ENCODE peak calls at places on chromosome 11, in five cellular contexts. M is HepG2, J is NT2/D1, K is H1, L is HCT116. R is an unnamed sample.

GRCh38 chr11:93187290-93187689 is 10.5 kb downstream of the SLC36A4 start:
- DNase-seq in M (no peak), J (no peak), K (no peak), L (no peak), R (no peak)

GRCh38 chr11:119202554-119202953 is 3.6 kb upstream of the CBL start:
- DNase-seq in M (no peak), J (no peak), K (no peak), L (no peak), R (no peak)

GRCh38 chr11:63535734-63536133 is 874 bp upstream of the PLAAT4 start:
- DNase-seq in M (no peak), J (no peak), K (no peak), L (no peak), R (no peak)

GRCh38 chr11:64181506-64182411 is 4.2 kb upstream of the STIP1 start:
- DNase-seq in M (peak), J (no peak), K (peak), L (peak), R (no peak)

GRCh38 chr11:15073361-15074205 is at the start of gene CALCB:
- DNase-seq in M (no peak), J (no peak), K (no peak), L (no peak), R (no peak)

GRCh38 chr11:31325162-31325561 is 44.4 kb downstream of the DCDC1 start:
- DNase-seq in M (no peak), J (no peak), K (no peak), L (no peak), R (no peak)

GRCh38 chr11:69438286-69438920 is 43.1 kb upstream of the LINC01488 start:
- DNase-seq in M (no peak), J (no peak), K (no peak), L (no peak), R (no peak)

GRCh38 chr11:130522284-130522961 is 74.0 kb downstream of the ADAMTS15 start:
- DNase-seq in M (peak), J (peak), K (no peak), L (peak), R (no peak)

GRCh38 chr11:2194877-2195755 is 23.5 kb upstream of the TH start:
- DNase-seq in M (peak), J (peak), K (no peak), L (no peak), R (no peak)

GRCh38 chr11:74330065-74330858 is 18.8 kb upstream of the P4HA3 start:
- DNase-seq in M (no peak), J (no peak), K (no peak), L (no peak), R (no peak)

GRCh38 chr11:27178859-27179258 is 138.2 kb downstream of the BBOX1 start:
- DNase-seq in M (no peak), J (no peak), K (no peak), L (no peak), R (no peak)

GRCh38 chr11:68028802-68029475 is 1.5 kb upstream of the NDUFS8 start:
- DNase-seq in M (no peak), J (no peak), K (no peak), L (no peak), R (no peak)

GRCh38 chr11:45063669-45064068 is 82.8 kb upstream of the PRDM11 start:
- DNase-seq in M (no peak), J (no peak), K (no peak), L (no peak), R (no peak)

GRCh38 chr11:4459470-4459869 is 10.4 kb downstream of the OR52K2 start:
- DNase-seq in M (no peak), J (no peak), K (no peak), L (no peak), R (no peak)
- TF ChIP-seq ZNF274 in M (no peak), J (no peak), K (no peak), L (no peak), R (no peak)

DNA sequence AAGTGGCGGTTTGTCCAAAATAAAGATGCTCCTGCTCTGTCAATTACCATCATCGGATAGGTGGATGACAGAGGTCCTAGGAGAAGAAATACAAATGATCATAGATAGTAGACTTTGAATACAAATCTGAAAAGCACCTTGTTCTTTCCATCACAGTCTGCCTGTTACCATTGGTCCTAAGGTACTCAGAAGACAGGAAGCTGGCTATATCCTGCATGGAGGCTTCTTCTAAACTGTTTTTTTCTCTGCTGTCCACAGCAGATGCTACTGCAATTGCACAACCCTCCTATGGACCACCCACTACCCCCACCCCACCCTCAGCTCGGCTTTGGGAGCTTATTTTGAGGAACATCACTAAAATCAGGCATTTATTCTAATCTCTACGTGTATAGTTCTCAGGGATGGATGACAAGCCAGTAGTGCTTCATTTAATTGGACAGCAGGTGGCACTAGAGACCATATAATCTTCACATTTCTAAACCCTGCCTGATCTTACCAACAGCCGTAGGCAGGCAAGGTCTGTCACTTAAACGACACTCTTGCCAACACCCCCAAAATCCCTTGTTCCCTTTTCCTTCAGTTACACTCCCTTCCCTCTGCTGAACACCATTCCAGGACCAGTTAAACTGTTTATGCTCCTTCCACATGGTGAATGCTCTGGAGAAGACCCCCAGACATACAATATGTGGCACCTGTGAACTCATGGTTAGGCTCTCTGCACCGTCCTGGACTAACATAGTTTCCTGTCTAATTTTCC is 6.6 kb upstream of the PTS start:
- DNase-seq in M (peak), J (peak), K (no peak), L (peak), R (peak)
- TF ChIP-seq ZNF274 in M (no peak), J (no peak), K (no peak), L (no peak), R (no peak)

GRCh38 chr11:67025750-67026149 is 2.8 kb downstream of the SYT12 start:
- DNase-seq in M (no peak), J (no peak), K (no peak), L (no peak), R (no peak)

GRCh38 chr11:67022961-67023956 is at the start of gene SYT12:
- DNase-seq in M (no peak), J (no peak), K (no peak), L (no peak), R (no peak)

GRCh38 chr11:67023957-67024353 is 1.0 kb downstream of the SYT12 start:
- DNase-seq in M (no peak), J (no peak), K (no peak), L (no peak), R (no peak)

GRCh38 chr11:67024410-67024809 is 1.5 kb downstream of the SYT12 start:
- DNase-seq in M (no peak), J (no peak), K (no peak), L (no peak), R (no peak)

DNA sequence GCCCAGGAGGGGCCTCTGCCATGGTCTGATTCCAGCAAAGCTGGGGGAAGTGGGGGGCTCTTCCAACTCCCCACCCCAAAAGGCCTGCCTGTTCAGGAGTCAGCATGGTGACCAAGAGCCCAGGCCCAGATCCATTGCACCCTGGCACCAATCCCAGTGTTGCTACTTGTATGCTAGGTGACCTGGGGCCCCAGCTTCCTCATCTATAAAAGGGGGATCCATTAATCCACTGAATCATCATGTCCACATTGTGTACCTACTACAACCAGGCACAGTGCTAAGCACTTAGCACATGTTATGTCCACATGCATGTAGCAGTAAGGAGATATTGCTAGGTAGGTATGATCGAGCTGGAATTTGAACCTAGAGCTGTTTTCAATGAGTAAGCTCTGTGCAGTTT is 2.0 kb downstream of the SYT12 start:
- DNase-seq in M (no peak), J (no peak), K (no peak), L (no peak), R (no peak)
- TF ChIP-seq ZNF274 in M (no peak), J (no peak), K (no peak), L (no peak), R (no peak)

DNA sequence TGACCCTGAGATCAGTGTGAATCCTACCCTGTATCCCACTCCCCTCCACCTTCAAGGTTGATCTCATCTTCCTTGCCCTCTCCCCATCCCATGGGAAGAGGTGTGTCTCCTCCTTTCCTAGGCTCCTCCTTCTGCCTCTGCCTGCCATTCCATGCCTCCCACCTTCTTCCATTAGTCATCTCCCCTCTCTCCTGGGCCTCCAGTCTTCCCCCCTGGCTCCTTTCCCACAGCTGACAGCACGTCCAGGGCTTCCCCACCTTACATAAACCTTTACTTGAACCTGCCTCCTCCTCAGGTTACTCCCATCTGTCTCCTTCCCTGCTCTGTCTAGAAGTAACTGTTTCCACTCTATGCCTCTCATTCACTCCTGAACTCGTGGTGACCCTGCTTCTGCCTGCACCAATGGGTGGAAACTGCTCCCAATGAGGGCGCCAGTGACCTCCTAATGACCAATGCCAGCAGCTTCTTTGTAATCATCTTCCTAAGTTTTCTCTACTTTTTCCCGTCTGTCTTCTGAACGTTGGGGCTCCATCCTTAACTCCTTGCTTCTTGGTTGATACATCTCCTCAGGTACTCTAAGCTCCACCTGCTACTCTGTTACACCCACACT is 266.9 kb upstream of the NARS2 start:
- DNase-seq in M (no peak), J (no peak), K (no peak), L (no peak), R (no peak)
- TF ChIP-seq ZNF274 in M (no peak), J (no peak), K (no peak), L (no peak), R (no peak)

DNA sequence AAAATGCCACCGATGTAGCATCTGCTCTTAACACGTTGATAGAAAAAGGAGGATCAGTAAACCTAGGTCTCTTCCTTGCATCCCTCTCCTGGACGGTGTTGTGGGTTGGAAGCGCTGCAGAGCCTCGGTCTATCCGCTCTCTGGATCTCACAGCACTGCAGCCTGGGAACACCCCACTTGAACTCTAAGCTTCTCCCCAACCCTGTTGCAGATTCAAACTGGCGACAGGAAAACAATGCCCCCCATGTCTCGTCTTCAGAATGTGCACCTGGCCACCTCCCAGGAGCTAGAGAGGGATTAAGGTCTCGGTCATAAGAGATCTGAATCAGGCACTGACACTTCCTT is 458 bp downstream of the TMEM218 start:
- DNase-seq in M (peak), J (peak), K (no peak), L (no peak), R (no peak)
- TF ChIP-seq ZNF274 in M (no peak), J (no peak), K (no peak), L (no peak), R (no peak)

GRCh38 chr11:86978756-86979608 is 23.8 kb upstream of the FZD4 start:
- DNase-seq in M (no peak), J (no peak), K (no peak), L (peak), R (no peak)
- TF ChIP-seq ZNF274 in M (no peak), J (no peak), K (no peak), L (no peak), R (no peak)

R was measured in GM12878.